ENCODE peak calls at places on chromosomes 13 and 19, in eight cellular contexts. G is iris pigment epithelial cell, Q is omental fat pad, V is neural progenitor cell, A is ELF-1, X is HEK293T, K is psoas muscle, Z is NCI-H524. B is an unnamed sample.

GRCh38 chr13:113567681-113568080 is 16.9 kb upstream of the TFDP1 start:
- DNase-seq in G (no peak), Q (no peak), V (no peak), A (peak; percentile 45), X (no peak), K (no peak), Z (no peak), B (peak; percentile 33)

GRCh38 chr13:92566767-92567166 is 659.8 kb upstream of the GPC6 start:
- DNase-seq in G (no peak), Q (no peak), V (no peak), A (no peak), X (no peak), K (no peak), Z (no peak), B (no peak)

GRCh38 chr19:11196406-11197287 is 698 bp downstream of the KANK2 start:
- DNase-seq in G (peak; percentile 51), Q (no peak), V (peak; percentile 57), A (no peak), X (peak; percentile 44), K (peak; percentile 55), Z (peak; percentile 8), B (peak; percentile 92)

GRCh38 chr13:26927511-26927910 is 166.9 kb upstream of the GPR12 start:
- DNase-seq in G (no peak), Q (no peak), V (no peak), A (no peak), X (no peak), K (no peak), Z (no peak), B (no peak)

GRCh38 chr13:74886496-74886895 is 595.5 kb downstream of the TBC1D4 start:
- DNase-seq in G (peak; percentile 67), Q (no peak), V (no peak), A (no peak), X (no peak), K (no peak), Z (no peak), B (no peak)

GRCh38 chr13:73082471-73082870 is 23.7 kb downstream of the KLF5 start:
- DNase-seq in G (no peak), Q (no peak), V (no peak), A (no peak), X (no peak), K (no peak), Z (no peak), B (no peak)

GRCh38 chr19:45499196-45500180 is 1.2 kb downstream of the PPM1N start:
- DNase-seq in G (peak; percentile 42), Q (no peak), V (peak; percentile 86), A (peak; percentile 98), X (peak; percentile 57), K (peak; percentile 62), Z (peak; percentile 56), B (peak; percentile 91)

GRCh38 chr19:10797541-10798256 is 38.3 kb downstream of the TMED1 start:
- DNase-seq in G (peak; percentile 28), Q (no peak), V (no peak), A (no peak), X (no peak), K (no peak), Z (no peak), B (peak; percentile 47)

GRCh38 chr19:44848805-44849457 is 2.8 kb downstream of the NECTIN2 start:
- DNase-seq in G (peak; percentile 9), Q (no peak), V (peak; percentile 67), A (peak; percentile 62), X (no peak), K (no peak), Z (peak; percentile 5), B (peak; percentile 60)

GRCh38 chr19:41351339-41352245 is 2.1 kb downstream of the TGFB1 start:
- DNase-seq in G (peak; percentile 65), Q (peak; percentile 58), V (peak; percentile 61), A (peak; percentile 47), X (peak; percentile 56), K (peak; percentile 70), Z (peak; percentile 26), B (peak; percentile 92)

GRCh38 chr13:43698743-43699142 is 88.0 kb downstream of the ENOX1 start:
- DNase-seq in G (peak; percentile 50), Q (no peak), V (no peak), A (no peak), X (no peak), K (no peak), Z (no peak), B (no peak)

GRCh38 chr19:45428385-45429231 is 4.9 kb upstream of the ERCC1 start:
- DNase-seq in G (no peak), Q (no peak), V (peak; percentile 89), A (peak; percentile 47), X (peak; percentile 46), K (peak; percentile 78), Z (no peak), B (peak; percentile 94)

GRCh38 chr19:13877303-13877702 is 369 bp downstream of the NANOS3 start:
- DNase-seq in G (no peak), Q (no peak), V (no peak), A (no peak), X (no peak), K (no peak), Z (no peak), B (peak; percentile 44)

GRCh38 chr19:27966390-27966816 is 1246.5 kb downstream of the UQCRFS1 start:
- DNase-seq in G (peak; percentile 13), Q (no peak), V (peak; percentile 19), A (no peak), X (no peak), K (no peak), Z (peak; percentile 5), B (no peak)

GRCh38 chr19:3061214-3062161 is 807 bp downstream of the TLE5 start:
- DNase-seq in G (peak; percentile 49), Q (no peak), V (no peak), A (no peak), X (no peak), K (peak; percentile 67), Z (no peak), B (peak; percentile 87)

GRCh38 chr13:31962661-31963345 is 68.8 kb upstream of the FRY start:
- DNase-seq in G (peak; percentile 44), Q (no peak), V (no peak), A (no peak), X (no peak), K (no peak), Z (no peak), B (no peak)

GRCh38 chr13:109758937-109759480 is 27.4 kb downstream of the IRS2 start:
- DNase-seq in G (no peak), Q (no peak), V (no peak), A (no peak), X (no peak), K (no peak), Z (no peak), B (no peak)

GRCh38 chr13:97113231-97114001 is 108.7 kb upstream of the MBNL2 start:
- DNase-seq in G (no peak), Q (no peak), V (no peak), A (no peak), X (no peak), K (no peak), Z (peak; percentile 7), B (no peak)

GRCh38 chr19:44762033-44762432 is 13.5 kb downstream of the BCL3 start:
- DNase-seq in G (no peak), Q (no peak), V (no peak), A (no peak), X (no peak), K (no peak), Z (no peak), B (no peak)

GRCh38 chr13:42981853-42982252 is 10.2 kb downstream of the EPSTI1 start:
- DNase-seq in G (no peak), Q (no peak), V (no peak), A (peak; percentile 75), X (no peak), K (no peak), Z (no peak), B (no peak)

GRCh38 chr13:104854007-104854406 is 1681.5 kb downstream of the EFNB2 start:
- DNase-seq in G (no peak), Q (no peak), V (peak; percentile 8), A (no peak), X (no peak), K (no peak), Z (no peak), B (no peak)

GRCh38 chr13:30711375-30711774 is 24.0 kb upstream of the ALOX5AP start:
- DNase-seq in G (peak; percentile 93), Q (no peak), V (no peak), A (no peak), X (no peak), K (no peak), Z (peak; percentile 52), B (no peak)

GRCh38 chr19:5775668-5776309 is 8.8 kb downstream of the PRR22 start:
- DNase-seq in G (peak; percentile 50), Q (no peak), V (no peak), A (no peak), X (no peak), K (no peak), Z (no peak), B (peak; percentile 19)

B was measured in H7.